ENCODE peak calls at places on chromosomes 13 and 19, in seven cellular contexts. S is naive thymus-derived CD8-positive, alpha-beta T cell; F is IMR-90; K is stimulated activated CD4-positive, alpha-beta T cell treated with anti-CD3 and anti-CD28 coated beads, Interleukin-15, amount 100 ng/mL, for 1 hour; X is WERI-Rb-1; A is fibroblast of gingiva; P is HT-29. Z is an unnamed sample.

GRCh38 chr13:93745884-93746283 is 519.3 kb downstream of the GPC6 start:
- DNase-seq in S (no peak), F (peak), K (no peak), X (no peak), A (no peak), P (no peak), Z (no peak)

GRCh38 chr13:62643007-62643483 is 1227.4 kb upstream of the PCDH20 start:
- DNase-seq in S (no peak), F (peak), K (no peak), X (no peak), A (no peak), P (peak), Z (no peak)

GRCh38 chr13:52615817-52616216 is 26.4 kb upstream of the HNRNPA1L2 start:
- DNase-seq in S (no peak), F (no peak), K (no peak), X (no peak), A (no peak), P (peak), Z (no peak)

GRCh38 chr19:58196911-58197616 is 14.2 kb downstream of the ZNF274 start:
- DNase-seq in S (no peak), F (peak), K (no peak), X (no peak), A (peak), P (peak), Z (no peak)

GRCh38 chr19:16076154-16076957 is at the start of gene TPM4:
- DNase-seq in S (peak), F (peak), K (peak), X (peak), A (peak), P (peak), Z (peak)

GRCh38 chr13:72125561-72125960 is 258.6 kb upstream of the DACH1 start:
- DNase-seq in S (no peak), F (no peak), K (no peak), X (no peak), A (peak), P (no peak), Z (no peak)

GRCh38 chr13:59442946-59443345 is 720.8 kb downstream of the DIAPH3 start:
- DNase-seq in S (no peak), F (peak), K (no peak), X (no peak), A (peak), P (no peak), Z (no peak)

GRCh38 chr19:29530549-29531457 is 5.0 kb downstream of the VSTM2B start:
- DNase-seq in S (no peak), F (no peak), K (no peak), X (no peak), A (no peak), P (no peak), Z (no peak)

GRCh38 chr19:35963514-35963913 is 27.3 kb downstream of the LRFN3 start:
- DNase-seq in S (no peak), F (peak), K (no peak), X (no peak), A (peak), P (peak), Z (no peak)

GRCh38 chr19:33668968-33669367 is 47.2 kb downstream of the CHST8 start:
- DNase-seq in S (no peak), F (no peak), K (no peak), X (no peak), A (no peak), P (no peak), Z (no peak)

GRCh38 chr19:21878646-21879045 is 42.7 kb upstream of the ZNF43 start:
- DNase-seq in S (no peak), F (no peak), K (no peak), X (no peak), A (no peak), P (no peak), Z (no peak)

GRCh38 chr13:36332986-36333385 is 13.2 kb downstream of the SPART start:
- DNase-seq in S (no peak), F (peak), K (no peak), X (no peak), A (no peak), P (no peak), Z (no peak)

GRCh38 chr13:32316030-32316344 is 679 bp downstream of the BRCA2 start:
- DNase-seq in S (no peak), F (no peak), K (no peak), X (no peak), A (no peak), P (no peak), Z (no peak)

GRCh38 chr13:20405691-20406090 is 120.0 kb downstream of the CRYL1 start:
- DNase-seq in S (no peak), F (no peak), K (no peak), X (no peak), A (no peak), P (no peak), Z (no peak)

GRCh38 chr19:38862321-38863059 is 12.7 kb upstream of the HNRNPL start:
- DNase-seq in S (no peak), F (no peak), K (no peak), X (no peak), A (no peak), P (peak), Z (no peak)

GRCh38 chr13:109166807-109167206 is 537.4 kb downstream of the MYO16 start:
- DNase-seq in S (no peak), F (no peak), K (no peak), X (no peak), A (no peak), P (no peak), Z (peak)

GRCh38 chr19:4320419-4320818 is 16.0 kb downstream of the FSD1 start:
- DNase-seq in S (no peak), F (no peak), K (no peak), X (no peak), A (no peak), P (no peak), Z (no peak)

GRCh38 chr13:113742000-113742441 is 17.0 kb upstream of the TMEM255B start:
- DNase-seq in S (no peak), F (peak), K (no peak), X (peak), A (peak), P (peak), Z (no peak)

GRCh38 chr13:20128459-20128927 is 32.4 kb downstream of the GJA3 start:
- DNase-seq in S (no peak), F (no peak), K (no peak), X (peak), A (no peak), P (peak), Z (no peak)

GRCh38 chr13:94345374-94346195 is 133.9 kb downstream of the DCT start:
- DNase-seq in S (no peak), F (peak), K (no peak), X (peak), A (peak), P (peak), Z (no peak)

GRCh38 chr13:20173121-20173746 is 12.4 kb upstream of the GJA3 start:
- DNase-seq in S (no peak), F (peak), K (no peak), X (no peak), A (no peak), P (no peak), Z (no peak)

Z was measured in esophagus muscularis mucosa.